ENCODE peak calls at places on chromosomes 12 and 14, in eight cellular contexts. M is cardiac fibroblast, O is IMR-90, R is tibial artery, Z is neural progenitor cell, G is AG09309, L is AG10803, V is choroid plexus epithelial cell. J is an unnamed sample.

GRCh38 chr12:132406498-132407461 is 77.4 kb upstream of the GALNT9 start:
- DNase-seq in M (no peak), O (no peak), R (no peak), Z (no peak), G (no peak), L (no peak), V (no peak), J (no peak)

GRCh38 chr14:77406718-77407117 is 16.6 kb downstream of the NOXRED1 start:
- DNase-seq in M (peak), O (peak), R (no peak), Z (no peak), G (no peak), L (no peak), V (no peak), J (peak)

GRCh38 chr14:90087433-90087832 is 25.6 kb downstream of the KCNK13 start:
- DNase-seq in M (peak), O (peak), R (peak), Z (no peak), G (peak), L (peak), V (peak), J (peak)

GRCh38 chr12:25458047-25458552 is 95.0 kb downstream of the LMNTD1 start:
- DNase-seq in M (peak), O (peak), R (no peak), Z (no peak), G (peak), L (peak), V (peak), J (peak)

GRCh38 chr12:24133385-24133784 is 183.9 kb upstream of the SOX5 start:
- DNase-seq in M (no peak), O (no peak), R (no peak), Z (peak), G (no peak), L (no peak), V (no peak), J (no peak)

GRCh38 chr14:81129242-81129641 is 91.5 kb downstream of the GTF2A1 start:
- DNase-seq in M (no peak), O (no peak), R (no peak), Z (no peak), G (no peak), L (no peak), V (no peak), J (no peak)

GRCh38 chr14:103593577-103593976 is 30.8 kb downstream of the COA8 start:
- DNase-seq in M (no peak), O (no peak), R (no peak), Z (no peak), G (no peak), L (no peak), V (no peak), J (no peak)

GRCh38 chr14:35222324-35222723 is 69.9 kb upstream of the PSMA6 start:
- DNase-seq in M (no peak), O (no peak), R (no peak), Z (no peak), G (no peak), L (no peak), V (no peak), J (no peak)

GRCh38 chr14:28755930-28756895 is 10.4 kb upstream of the FOXG1 start:
- DNase-seq in M (no peak), O (no peak), R (no peak), Z (peak), G (no peak), L (no peak), V (no peak), J (no peak)

GRCh38 chr14:24398943-24399801 is at the start of gene NYNRIN:
- DNase-seq in M (no peak), O (peak), R (peak), Z (peak), G (no peak), L (no peak), V (peak), J (peak)

GRCh38 chr14:105839425-105840265 is 313.3 kb downstream of the TMEM121 start:
- DNase-seq in M (no peak), O (no peak), R (peak), Z (no peak), G (no peak), L (no peak), V (no peak), J (no peak)

GRCh38 chr12:57103856-57104255 is 7.3 kb downstream of the STAT6 start:
- DNase-seq in M (no peak), O (no peak), R (no peak), Z (no peak), G (no peak), L (no peak), V (peak), J (no peak)

GRCh38 chr14:104433401-104434213 is 146.0 kb upstream of the C14orf180 start:
- DNase-seq in M (no peak), O (no peak), R (peak), Z (no peak), G (no peak), L (no peak), V (no peak), J (no peak)

GRCh38 chr12:49054524-49054923 is 6.1 kb downstream of the KMT2D start:
- DNase-seq in M (no peak), O (no peak), R (no peak), Z (no peak), G (no peak), L (no peak), V (no peak), J (no peak)

GRCh38 chr12:119328111-119328510 is 6.4 kb upstream of the CCDC60 start:
- DNase-seq in M (no peak), O (no peak), R (no peak), Z (peak), G (no peak), L (no peak), V (no peak), J (no peak)

GRCh38 chr12:106409898-106410297 is 52.4 kb downstream of the POLR3B start:
- DNase-seq in M (no peak), O (no peak), R (no peak), Z (no peak), G (no peak), L (no peak), V (no peak), J (no peak)

GRCh38 chr12:25480145-25480544 is 72.9 kb downstream of the LMNTD1 start:
- DNase-seq in M (no peak), O (no peak), R (no peak), Z (no peak), G (no peak), L (no peak), V (peak), J (peak)

GRCh38 chr14:77648520-77649200 is 32.2 kb upstream of the SPTLC2 start:
- DNase-seq in M (no peak), O (no peak), R (no peak), Z (no peak), G (no peak), L (no peak), V (no peak), J (no peak)

GRCh38 chr12:42332301-42332894 is 6.4 kb downstream of the PPHLN1 start:
- DNase-seq in M (peak), O (peak), R (no peak), Z (no peak), G (no peak), L (peak), V (peak), J (peak)

GRCh38 chr12:1488908-1489381 is 105.4 kb downstream of the FBXL14 start:
- DNase-seq in M (peak), O (peak), R (peak), Z (peak), G (no peak), L (peak), V (peak), J (peak)

DNA sequence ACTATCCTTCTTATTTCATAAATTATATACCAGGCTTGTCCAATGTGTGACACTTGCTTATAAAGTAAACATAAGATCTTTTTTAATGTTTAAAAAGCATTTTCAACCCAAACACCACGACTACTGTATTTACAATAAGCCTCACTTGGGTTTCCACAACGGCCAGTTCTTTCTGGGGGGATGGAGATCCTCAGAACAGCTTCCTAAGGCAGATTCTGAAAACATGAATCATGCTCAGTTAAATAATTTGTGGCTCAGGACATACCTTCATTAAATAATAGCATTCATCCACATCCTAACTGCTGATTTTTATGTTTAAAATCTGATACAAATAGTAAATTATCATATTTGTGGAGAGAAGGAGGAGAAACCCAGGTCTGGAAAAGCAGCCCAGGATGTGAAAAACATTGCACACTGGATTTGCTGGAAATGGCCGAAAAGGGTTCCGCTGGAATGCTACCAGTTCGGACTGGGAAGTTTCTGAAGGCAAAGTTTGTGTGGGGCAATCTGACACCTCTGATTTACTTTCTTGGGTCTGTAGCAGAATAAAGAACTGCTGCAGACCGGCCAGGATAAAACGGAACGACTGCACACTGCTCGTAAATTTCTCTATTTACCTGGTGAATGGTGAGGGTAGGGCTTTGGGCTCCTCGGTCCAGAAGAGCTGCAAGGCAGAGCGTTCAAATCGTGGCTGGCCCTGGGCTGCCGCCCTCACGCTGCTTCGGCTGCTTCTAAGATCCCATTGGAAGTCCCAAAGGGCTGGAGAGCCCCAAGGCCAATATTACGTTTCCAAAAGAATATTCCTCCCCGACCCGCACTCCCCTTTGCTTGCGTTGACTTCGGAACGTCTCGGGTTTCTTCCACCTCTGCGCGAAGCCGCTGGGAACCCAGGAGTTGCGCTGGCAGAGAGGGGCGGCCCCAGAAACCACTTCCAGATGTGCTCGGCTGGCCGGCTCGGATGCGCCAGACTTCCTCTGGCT is at the start of gene GLT8D2:
- DNase-seq in M (peak), O (peak), R (peak), Z (peak), G (peak), L (peak), V (peak), J (peak)
- H3K4me3 ChIP-seq in M (peak), O (peak), R (peak), Z (peak), G (peak), L (peak), V (peak), J (peak)

GRCh38 chr14:30385925-30386324 is 173.0 kb upstream of the G2E3 start:
- DNase-seq in M (no peak), O (no peak), R (no peak), Z (no peak), G (no peak), L (no peak), V (no peak), J (no peak)
- TF ChIP-seq CTCF in M (no peak), O (no peak), R (no peak), Z (no peak), G (no peak), L (no peak), V (no peak), J (no peak)

GRCh38 chr14:38184132-38184531 is 23.6 kb upstream of the SSTR1 start:
- DNase-seq in M (no peak), O (no peak), R (no peak), Z (no peak), G (no peak), L (no peak), V (no peak), J (no peak)

GRCh38 chr14:38186217-38186616 is 21.5 kb upstream of the SSTR1 start:
- DNase-seq in M (no peak), O (no peak), R (no peak), Z (no peak), G (no peak), L (peak), V (no peak), J (no peak)

GRCh38 chr14:38187475-38187874 is 20.2 kb upstream of the SSTR1 start:
- DNase-seq in M (no peak), O (no peak), R (no peak), Z (no peak), G (no peak), L (no peak), V (no peak), J (no peak)

GRCh38 chr14:38185661-38186060 is 22.0 kb upstream of the SSTR1 start:
- DNase-seq in M (no peak), O (no peak), R (no peak), Z (no peak), G (no peak), L (no peak), V (no peak), J (no peak)

DNA sequence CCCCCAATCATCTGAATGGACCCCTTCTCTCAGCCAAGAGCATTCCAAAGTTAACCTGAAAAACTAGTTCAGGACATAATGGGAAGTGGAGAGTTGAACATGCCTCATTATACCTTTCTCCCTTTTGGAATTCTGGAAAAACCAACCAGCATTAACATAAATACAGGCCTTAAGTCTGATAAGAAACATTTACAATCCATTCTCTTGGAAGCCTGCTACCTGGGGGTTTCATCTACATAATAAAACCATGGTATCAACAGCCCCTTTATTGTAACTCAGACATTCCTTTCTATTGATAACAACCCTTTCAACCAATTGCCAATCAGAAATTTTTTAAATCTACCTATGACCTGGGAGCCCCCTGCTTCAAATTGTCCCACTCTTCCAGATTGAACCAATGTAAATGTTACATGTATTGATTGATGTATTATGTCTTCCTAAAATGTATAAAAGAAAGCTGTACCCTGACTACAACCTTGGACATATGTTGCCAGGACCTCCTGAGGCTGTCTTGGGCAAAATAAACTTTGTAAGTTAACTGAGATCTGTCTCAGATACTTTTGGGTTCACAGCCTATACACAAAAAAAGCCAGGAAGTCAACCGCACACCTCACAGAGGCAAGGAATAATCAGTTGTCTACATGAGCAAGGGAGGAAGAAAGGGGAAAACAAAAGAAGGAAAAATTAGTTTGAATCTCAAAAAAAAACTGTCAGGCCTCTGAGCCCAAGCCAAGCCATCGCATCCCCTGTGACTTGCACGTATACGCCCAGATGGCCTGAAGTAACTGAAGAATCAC is 17.6 kb upstream of the SSTR1 start:
- DNase-seq in M (no peak), O (no peak), R (no peak), Z (no peak), G (no peak), L (no peak), V (no peak), J (no peak)
- H3K4me3 ChIP-seq in M (no peak), O (no peak), R (no peak), Z (no peak), G (no peak), L (no peak), V (no peak), J (no peak)

DNA sequence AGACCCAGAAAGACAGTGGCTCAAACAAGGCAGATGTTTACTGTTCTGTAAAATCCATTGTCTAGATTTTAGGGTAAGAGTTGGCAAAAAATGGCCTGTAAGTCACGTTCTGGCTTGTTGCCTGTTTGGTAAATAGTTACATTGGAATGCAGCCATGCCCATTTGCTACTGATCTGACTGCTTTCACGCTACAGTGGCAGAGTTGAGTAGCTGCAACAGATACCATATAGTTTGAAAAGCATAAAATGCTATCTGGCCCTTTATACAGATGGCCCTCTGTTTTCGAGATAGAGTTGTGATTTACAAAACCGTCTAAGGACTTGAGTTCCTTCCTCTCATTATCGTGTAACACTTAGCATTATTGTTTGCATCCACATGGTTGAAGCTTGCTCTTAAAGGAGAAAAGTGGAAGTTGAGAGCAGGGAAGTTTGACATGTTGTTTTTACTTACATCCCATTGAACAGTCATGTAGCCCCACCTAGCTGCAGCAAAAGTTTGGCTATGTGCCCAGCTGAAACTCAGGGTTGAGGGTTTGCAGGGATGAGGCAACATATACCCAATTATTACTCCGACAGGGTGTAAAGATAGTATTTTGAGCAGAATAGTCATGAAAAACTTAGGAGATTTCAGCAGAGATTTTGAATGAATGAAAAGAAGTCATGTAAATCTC is 11.3 kb upstream of the SCFD1 start:
- DNase-seq in M (peak), O (peak), R (no peak), Z (no peak), G (no peak), L (peak), V (peak), J (peak)
- TF ChIP-seq CTCF in M (peak), O (peak), R (no peak), Z (peak), G (peak), L (peak), V (peak), J (peak)

GRCh38 chr12:6929806-6930452 is 2.2 kb downstream of the ATN1 start:
- DNase-seq in M (no peak), O (no peak), R (no peak), Z (no peak), G (no peak), L (no peak), V (no peak), J (no peak)
- H3K4me3 ChIP-seq in M (peak), O (peak), R (peak), Z (peak), G (peak), L (peak), V (peak), J (peak)

DNA sequence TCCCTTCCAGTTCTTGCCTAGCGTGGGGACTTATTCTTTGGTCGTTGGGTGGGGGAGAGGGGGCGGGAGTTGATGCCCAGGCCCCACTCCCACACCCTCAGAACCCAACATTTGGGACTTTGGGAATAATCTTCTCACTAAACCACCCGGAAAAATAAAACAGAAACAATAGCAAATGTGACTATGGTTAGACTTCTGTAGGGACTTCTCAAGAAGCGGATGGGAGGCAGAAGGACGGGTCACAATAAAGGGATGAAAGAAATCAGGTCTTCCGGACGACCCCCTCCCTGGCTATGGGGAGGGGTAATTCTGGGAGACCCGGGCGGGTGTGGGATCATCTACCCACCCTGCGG is 28.5 kb upstream of the SMUG1 start:
- DNase-seq in M (no peak), O (no peak), R (no peak), Z (no peak), G (no peak), L (no peak), V (no peak), J (no peak)
- TF ChIP-seq CTCF in M (no peak), O (no peak), R (no peak), Z (no peak), G (no peak), L (no peak), V (no peak), J (no peak)

GRCh38 chr14:93332032-93332852 is 594 bp downstream of the BTBD7 start:
- DNase-seq in M (peak), O (peak), R (peak), Z (peak), G (no peak), L (peak), V (peak), J (peak)

GRCh38 chr14:93328546-93328945 is 4.3 kb downstream of the BTBD7 start:
- DNase-seq in M (no peak), O (no peak), R (no peak), Z (no peak), G (no peak), L (no peak), V (no peak), J (no peak)

GRCh38 chr14:93331375-93332031 is 1.3 kb downstream of the BTBD7 start:
- DNase-seq in M (no peak), O (no peak), R (no peak), Z (peak), G (no peak), L (no peak), V (no peak), J (no peak)

GRCh38 chr14:93329965-93330608 is 2.7 kb downstream of the BTBD7 start:
- DNase-seq in M (no peak), O (no peak), R (no peak), Z (no peak), G (no peak), L (no peak), V (no peak), J (no peak)

GRCh38 chr14:93330609-93331000 is 2.2 kb downstream of the BTBD7 start:
- DNase-seq in M (no peak), O (no peak), R (no peak), Z (no peak), G (no peak), L (no peak), V (no peak), J (no peak)
- H3K4me3 ChIP-seq in M (no peak), O (no peak), R (no peak), Z (peak), G (no peak), L (no peak), V (no peak), J (no peak)

GRCh38 chr12:103880299-103881142 is 39.5 kb upstream of the NT5DC3 start:
- DNase-seq in M (no peak), O (no peak), R (no peak), Z (no peak), G (no peak), L (no peak), V (peak), J (no peak)
- TF ChIP-seq CTCF in M (no peak), O (no peak), R (no peak), Z (no peak), G (no peak), L (no peak), V (no peak), J (no peak)

GRCh38 chr12:77940566-77940965 is 109.9 kb downstream of the NAV3 start:
- DNase-seq in M (peak), O (peak), R (no peak), Z (no peak), G (no peak), L (peak), V (peak), J (peak)
- H3K4me3 ChIP-seq in M (peak), O (peak), R (no peak), Z (no peak), G (peak), L (peak), V (peak), J (peak)

J was measured in fibroblast of pulmonary artery.